ENCODE peak calls at places on chromosomes 3 and 15, in six cellular contexts. E, Y, O, U, I and Q are unnamed samples.

GRCh38 chr3:57627976-57628375 is 30.8 kb upstream of the ARF4 start:
- DNase-seq in E (no peak), Y (no peak), O (no peak), I (no peak), U (no peak), Q (no peak)

GRCh38 chr3:197482001-197482400 is 73.8 kb downstream of the BDH1 start:
- DNase-seq in Y (no peak), E (no peak), O (peak), U (no peak), I (no peak), Q (peak)

GRCh38 chr3:126126811-126127431 is 43.0 kb upstream of the SLC41A3 start:
- DNase-seq in O (no peak), I (no peak), E (no peak), U (no peak), Y (no peak), Q (no peak)

GRCh38 chr3:14455571-14456317 is 53.3 kb downstream of the SLC6A6 start:
- DNase-seq in Y (no peak), U (no peak), O (no peak), E (no peak), I (no peak), Q (no peak)

GRCh38 chr3:187919990-187920389 is 174.7 kb upstream of the BCL6 start:
- DNase-seq in I (no peak), O (peak), U (no peak), E (no peak), Y (no peak), Q (peak)

GRCh38 chr3:16288664-16289063 is 23.7 kb downstream of the OXNAD1 start:
- DNase-seq in Y (no peak), I (no peak), U (no peak), E (no peak), O (no peak), Q (no peak)

GRCh38 chr3:70824785-70825184 is 512.3 kb upstream of the MDFIC2 start:
- DNase-seq in E (no peak), Y (no peak), O (peak), I (no peak), U (no peak), Q (peak)

GRCh38 chr15:62306851-62307504 is 141.9 kb upstream of the C2CD4B start:
- DNase-seq in I (no peak), Y (no peak), O (peak), E (peak), U (no peak), Q (peak)

GRCh38 chr3:124791639-124792111 is 61.4 kb downstream of the UMPS start:
- DNase-seq in E (no peak), Y (no peak), I (no peak), O (peak), U (no peak), Q (peak)

GRCh38 chr3:12995389-12996180 is 77.6 kb downstream of the IQSEC1 start:
- DNase-seq in I (no peak), E (no peak), U (no peak), O (no peak), Y (no peak), Q (no peak)

GRCh38 chr3:7999363-7999762 is 502.3 kb upstream of the LMCD1 start:
- DNase-seq in O (no peak), U (no peak), I (no peak), Y (no peak), E (peak), Q (no peak)

GRCh38 chr3:12905316-12906071 is 64.1 kb upstream of the RPL32 start:
- DNase-seq in Y (no peak), I (no peak), E (no peak), U (no peak), O (no peak), Q (no peak)

GRCh38 chr15:82081904-82082810 is 36.3 kb upstream of the MEX3B start:
- DNase-seq in O (peak), U (no peak), E (no peak), I (no peak), Y (no peak), Q (peak)

GRCh38 chr15:75138016-75138999 is 63.4 kb upstream of the C15orf39 start:
- DNase-seq in Y (no peak), E (no peak), I (no peak), U (no peak), O (no peak), Q (peak)

GRCh38 chr3:54914180-54914579 is 13.7 kb downstream of the LRTM1 start:
- DNase-seq in O (no peak), Y (no peak), E (no peak), U (no peak), I (no peak), Q (no peak)

GRCh38 chr15:35557544-35557943 is 11.6 kb upstream of the DPH6 start:
- DNase-seq in Y (no peak), U (no peak), I (no peak), O (peak), E (no peak), Q (peak)

GRCh38 chr3:34947849-34948248 is 691.5 kb upstream of the ARPP21 start:
- DNase-seq in I (no peak), Y (no peak), E (no peak), O (no peak), U (no peak), Q (no peak)

GRCh38 chr3:27606537-27606936 is 115.6 kb downstream of the EOMES start:
- DNase-seq in Y (no peak), O (no peak), U (no peak), I (no peak), E (no peak), Q (peak)

GRCh38 chr3:196640501-196640968 is 1.0 kb downstream of the NRROS start:
- DNase-seq in Y (no peak), U (no peak), E (no peak), I (no peak), O (no peak), Q (no peak)

GRCh38 chr3:50125541-50126286 is 29.4 kb upstream of the SEMA3F start:
- DNase-seq in U (no peak), O (no peak), I (no peak), E (no peak), Y (no peak), Q (no peak)

GRCh38 chr15:42053914-42054313 is 33.1 kb upstream of the PLA2G4E start:
- DNase-seq in Y (no peak), I (no peak), O (no peak), E (no peak), U (no peak), Q (no peak)

GRCh38 chr3:13524979-13525669 is 23.8 kb upstream of the FBLN2 start:
- DNase-seq in I (no peak), U (no peak), Y (no peak), O (peak), E (no peak), Q (peak)

GRCh38 chr3:9183011-9183410 is 66.4 kb downstream of the SRGAP3 start:
- DNase-seq in Y (no peak), O (no peak), I (no peak), E (no peak), U (no peak), Q (no peak)

GRCh38 chr3:37762698-37763097 is 99.0 kb upstream of the CTDSPL start:
- DNase-seq in U (no peak), Y (no peak), I (no peak), O (no peak), E (no peak), Q (no peak)

GRCh38 chr3:61595826-61596225 is 34.5 kb downstream of the PTPRG start:
- DNase-seq in E (no peak), I (no peak), Y (no peak), O (no peak), U (no peak), Q (no peak)

GRCh38 chr15:74221399-74222230 is 14.5 kb upstream of the CCDC33 start:
- DNase-seq in I (no peak), E (no peak), O (no peak), Y (no peak), U (no peak), Q (no peak)

GRCh38 chr3:166837535-166837934 is 542.6 kb downstream of the ZBBX start:
- DNase-seq in O (no peak), E (peak), U (no peak), I (no peak), Y (no peak), Q (no peak)

GRCh38 chr15:44075535-44075934 is 119.5 kb downstream of the FRMD5 start:
- DNase-seq in U (no peak), O (no peak), Y (no peak), E (no peak), I (no peak), Q (no peak)

GRCh38 chr3:191176038-191176437 is 23.0 kb upstream of the OSTN start:
- DNase-seq in I (no peak), U (no peak), O (no peak), Y (no peak), E (no peak), Q (no peak)

GRCh38 chr15:85000189-85000864 is 18.7 kb downstream of the PDE8A start:
- DNase-seq in O (peak), E (no peak), Y (no peak), I (no peak), U (no peak), Q (no peak)